ENCODE peak calls at places on chromosomes 4 and X, in four cellular contexts. I is SK-N-SH, U is K562, T is GM12878. G is an unnamed sample.

GRCh38 chr4:140595065-140595464 is 26.3 kb upstream of the UCP1 start:
- DNase-seq in I (no peak), U (peak; percentile 2), T (no peak), G (peak; percentile 50)

GRCh38 chrX:153643431-153644351 is 3.3 kb upstream of the DUSP9 start:
- DNase-seq in I (peak; percentile 83), U (peak; percentile 61), T (no peak), G (no peak)

GRCh38 chr4:55819634-55820033 is at the start of gene EXOC1L:
- DNase-seq in I (peak; percentile 75), U (peak; percentile 67), T (no peak), G (peak; percentile 7)

GRCh38 chr4:80831383-80832361 is 198.8 kb upstream of the BMP3 start:
- DNase-seq in I (no peak), U (no peak), T (no peak), G (no peak)

GRCh38 chr4:94338681-94339351 is 3.8 kb downstream of the HPGDS start:
- DNase-seq in I (no peak), U (no peak), T (peak; percentile 11), G (no peak)

GRCh38 chr4:7398788-7399432 is 35.8 kb downstream of the PSAPL1 start:
- DNase-seq in I (no peak), U (no peak), T (no peak), G (no peak)

GRCh38 chr4:113539408-113539807 is 222.1 kb downstream of the CAMK2D start:
- DNase-seq in I (no peak), U (no peak), T (no peak), G (no peak)

GRCh38 chr4:18401435-18401834 is 379.9 kb upstream of the LCORL start:
- DNase-seq in I (no peak), U (no peak), T (no peak), G (no peak)

GRCh38 chrX:13898084-13898483 is 81.2 kb upstream of the GPM6B start:
- DNase-seq in I (peak; percentile 11), U (peak; percentile 29), T (peak; percentile 13), G (no peak)

GRCh38 chr4:90184560-90184959 is 57.4 kb downstream of the CCSER1 start:
- DNase-seq in I (no peak), U (no peak), T (no peak), G (no peak)

GRCh38 chr4:26076000-26076587 is 162.1 kb downstream of the SMIM20 start:
- DNase-seq in I (no peak), U (no peak), T (peak; percentile 84), G (no peak)

GRCh38 chrX:72306085-72306801 is 529 bp upstream of the CITED1 start:
- DNase-seq in I (peak; percentile 75), U (peak; percentile 23), T (no peak), G (no peak)

GRCh38 chr4:178672512-178672911 is 1230.3 kb upstream of the AGA start:
- DNase-seq in I (no peak), U (no peak), T (no peak), G (no peak)

GRCh38 chrX:11319689-11320302 is 26.6 kb downstream of the AMELX start:
- DNase-seq in I (no peak), U (no peak), T (no peak), G (no peak)

GRCh38 chr4:68748181-68748981 is 67.4 kb upstream of the UGT2B10 start:
- DNase-seq in I (no peak), U (no peak), T (no peak), G (no peak)

GRCh38 chrX:11944486-11944885 is 186.4 kb downstream of the MSL3 start:
- DNase-seq in I (peak; percentile 26), U (peak; percentile 7), T (no peak), G (no peak)

GRCh38 chr4:68372588-68372987 is 22.7 kb upstream of the YTHDC1 start:
- DNase-seq in I (no peak), U (no peak), T (no peak), G (no peak)

GRCh38 chr4:26204911-26205368 is 115.9 kb upstream of the RBPJ start:
- DNase-seq in I (no peak), U (no peak), T (no peak), G (no peak)

GRCh38 chrX:10190367-10190766 is 33.6 kb downstream of the CLCN4 start:
- DNase-seq in I (peak; percentile 59), U (peak; percentile 63), T (no peak), G (peak; percentile 72)

GRCh38 chr4:112270643-112271484 is 14.8 kb downstream of the TIFA start:
- DNase-seq in I (no peak), U (no peak), T (no peak), G (no peak)

GRCh38 chrX:64204701-64205440 is 637 bp downstream of the AMER1 start:
- DNase-seq in I (peak; percentile 75), U (peak; percentile 6), T (no peak), G (peak; percentile 0)

GRCh38 chrX:139199945-139200344 is 330.6 kb upstream of the F9 start:
- DNase-seq in I (no peak), U (no peak), T (no peak), G (no peak)

GRCh38 chr4:155433636-155434360 is 57.0 kb upstream of the MAP9 start:
- DNase-seq in I (no peak), U (no peak), T (no peak), G (no peak)

GRCh38 chrX:109943740-109944092 is 59.2 kb upstream of the TMEM164 start:
- DNase-seq in I (no peak), U (no peak), T (no peak), G (no peak)

GRCh38 chr4:76002176-76002575 is 5.1 kb downstream of the CXCL9 start:
- DNase-seq in I (no peak), U (peak; percentile 42), T (no peak), G (no peak)

GRCh38 chr4:76007089-76007559 is at the start of gene CXCL9:
- DNase-seq in I (no peak), U (no peak), T (no peak), G (no peak)

GRCh38 chr4:76001760-76002159 is 5.5 kb downstream of the CXCL9 start:
- DNase-seq in I (no peak), U (no peak), T (no peak), G (no peak)

GRCh38 chr4:76003015-76003414 is 4.3 kb downstream of the CXCL9 start:
- DNase-seq in I (no peak), U (no peak), T (no peak), G (no peak)

GRCh38 chr4:76003620-76004019 is 3.7 kb downstream of the CXCL9 start:
- DNase-seq in I (no peak), U (no peak), T (no peak), G (no peak)
- TF ChIP-seq NFIC in I (no peak), U (no peak), T (no peak), G (no peak)

DNA sequence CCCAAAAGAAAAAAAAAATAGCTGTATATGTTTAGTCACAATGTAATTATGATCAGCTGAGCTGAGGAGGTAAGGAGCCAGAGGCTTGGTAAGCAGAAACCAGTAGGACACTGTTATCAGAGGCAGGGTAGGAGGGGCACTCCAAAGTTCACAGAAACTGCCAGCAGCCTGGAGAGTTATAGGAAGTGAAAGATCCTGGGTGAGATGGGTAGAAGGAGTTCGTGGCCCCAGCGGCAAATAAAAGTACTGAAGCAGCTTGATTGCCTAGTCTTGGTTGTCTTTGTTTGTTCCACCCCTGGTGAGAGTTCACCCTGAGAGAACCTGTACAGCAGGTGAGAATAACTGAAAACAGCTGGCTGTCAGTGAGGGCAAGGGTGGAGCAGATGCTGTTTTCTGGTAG is 340.8 kb downstream of the ADGRL3 start:
- DNase-seq in I (no peak), U (no peak), T (no peak), G (peak; percentile 66)
- TF ChIP-seq NFIC in I (no peak), U (no peak), T (no peak), G (no peak)

GRCh38 chr4:145796338-145796737 is 116.4 kb downstream of the C4orf51 start:
- DNase-seq in I (no peak), U (no peak), T (no peak), G (no peak)
- TF ChIP-seq NFIC in I (no peak), U (no peak), T (no peak), G (no peak)

GRCh38 chrX:134435894-134436293 is 24.1 kb upstream of the HPRT1 start:
- DNase-seq in I (no peak), U (no peak), T (no peak), G (peak; percentile 43)

GRCh38 chrX:134426285-134426684 is 33.7 kb upstream of the HPRT1 start:
- DNase-seq in I (no peak), U (no peak), T (no peak), G (no peak)

GRCh38 chrX:134431894-134432293 is 28.1 kb upstream of the HPRT1 start:
- DNase-seq in I (no peak), U (no peak), T (no peak), G (no peak)
- TF ChIP-seq NFIC in I (no peak), U (no peak), T (no peak), G (no peak)

DNA sequence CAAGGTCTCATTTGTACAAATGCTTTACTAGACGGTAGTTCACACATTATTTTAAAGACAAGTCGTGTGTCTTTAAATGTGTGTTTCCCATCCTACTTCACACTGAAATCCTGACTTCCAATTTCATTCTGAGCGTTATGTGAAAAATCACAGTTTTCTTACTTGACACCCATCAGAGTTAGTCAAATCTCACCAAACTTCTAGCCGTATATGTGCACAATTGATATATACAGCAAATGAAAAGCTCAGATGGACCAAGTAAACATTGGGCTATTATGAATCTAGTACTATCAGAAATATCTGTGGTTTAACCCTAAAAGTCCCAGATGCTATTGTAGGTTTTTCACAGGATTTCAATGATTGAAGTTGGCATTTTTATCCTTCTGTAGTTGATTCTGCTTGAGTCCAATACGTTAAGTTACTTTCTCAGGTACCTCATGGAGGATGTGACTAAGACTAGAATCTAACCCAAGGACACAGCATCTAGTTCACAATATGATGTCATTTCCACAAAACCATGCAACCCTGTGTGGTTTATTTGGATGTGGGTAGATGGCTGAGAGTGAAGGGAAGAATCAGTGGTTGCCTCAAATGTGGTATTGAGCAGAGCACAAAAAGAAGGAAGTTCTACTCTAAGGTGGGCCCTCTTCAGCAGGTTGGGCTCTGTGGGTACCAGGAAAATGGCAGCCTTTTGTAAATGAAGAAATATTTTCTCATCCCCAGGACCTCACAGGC is 22.1 kb upstream of the TRIM60 start:
- DNase-seq in I (no peak), U (no peak), T (no peak), G (no peak)
- TF ChIP-seq NFIC in I (no peak), U (no peak), T (no peak), G (no peak)

DNA sequence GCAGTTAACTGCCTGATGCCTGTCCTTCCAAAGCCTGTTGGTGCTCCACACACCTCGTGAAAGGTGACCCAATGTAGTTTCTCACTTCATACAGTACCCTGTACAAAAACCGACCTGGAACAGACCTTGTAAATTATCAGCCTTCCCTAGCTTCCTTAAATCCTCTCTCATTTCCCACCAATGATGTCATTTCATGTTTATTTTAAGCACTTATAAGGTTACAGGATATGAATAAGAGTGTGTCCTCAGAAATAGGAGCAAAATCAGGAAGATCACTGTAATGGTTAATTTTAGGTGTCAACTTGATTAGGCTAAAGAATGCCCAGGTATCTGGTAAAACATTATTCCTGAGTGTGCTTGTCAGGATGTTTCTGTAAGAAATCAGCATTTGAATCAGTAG is 44.7 kb downstream of the TMEM150C start:
- DNase-seq in I (no peak), U (no peak), T (no peak), G (no peak)
- TF ChIP-seq NFIC in I (no peak), U (no peak), T (no peak), G (no peak)

GRCh38 chr4:165763640-165764039 is 109.4 kb upstream of the TLL1 start:
- DNase-seq in I (no peak), U (no peak), T (no peak), G (no peak)
- TF ChIP-seq NFIC in I (no peak), U (no peak), T (no peak), G (no peak)

GRCh38 chr4:47669946-47670345 is 167.9 kb downstream of the CORIN start:
- DNase-seq in I (no peak), U (no peak), T (no peak), G (no peak)
- TF ChIP-seq NFIC in I (no peak), U (no peak), T (no peak), G (no peak)

G was measured in HepG2.